ENCODE peak calls at places on chromosomes 4 and X, in six cellular contexts. T is upper lobe of left lung, O is lower lobe of right lung, C is transverse colon, Y is heart right ventricle, B is H9. R is an unnamed sample.

GRCh38 chr4:4969298-4969697 is 50.0 kb downstream of the CYTL1 start:
- DNase-seq in O (no peak), B (no peak), C (no peak), T (no peak), Y (no peak), R (peak; percentile 88)

GRCh38 chrX:10514891-10515290 is 105.5 kb downstream of the MID1 start:
- DNase-seq in B (no peak), Y (no peak), T (no peak), C (no peak), O (no peak), R (no peak)

GRCh38 chr4:78610546-78611214 is 59.1 kb downstream of the ANXA3 start:
- DNase-seq in C (no peak), Y (no peak), T (no peak), O (no peak), B (no peak), R (no peak)

GRCh38 chrX:77949840-77950239 is 19.6 kb downstream of the PGAM4 start:
- DNase-seq in T (no peak), O (no peak), C (no peak), B (no peak), Y (no peak), R (no peak)

GRCh38 chrX:133468081-133468480 is 52.8 kb upstream of the GPC4 start:
- DNase-seq in O (no peak), B (no peak), C (no peak), Y (no peak), T (no peak), R (no peak)

GRCh38 chrX:136636121-136636520 is 11.8 kb upstream of the CD40LG start:
- DNase-seq in T (no peak), B (peak; percentile 68), C (no peak), Y (no peak), O (no peak), R (no peak)

GRCh38 chr4:80142396-80143304 is 54.7 kb upstream of the PRDM8 start:
- DNase-seq in O (no peak), B (no peak), C (no peak), T (no peak), Y (no peak), R (no peak)

GRCh38 chrX:103107836-103108235 is 14.9 kb upstream of the NXF3 start:
- DNase-seq in Y (no peak), C (no peak), T (no peak), O (no peak), B (no peak), R (no peak)

GRCh38 chrX:48789366-48790220 is 3.2 kb downstream of the GATA1 start:
- DNase-seq in O (no peak), Y (no peak), C (no peak), B (no peak), T (no peak), R (no peak)

GRCh38 chr4:168541608-168541953 is 44.7 kb downstream of the PALLD start:
- DNase-seq in T (no peak), C (no peak), O (no peak), B (no peak), Y (no peak), R (no peak)

GRCh38 chr4:99633772-99634171 is 23.9 kb downstream of the C4orf54 start:
- DNase-seq in Y (no peak), O (no peak), T (no peak), C (no peak), B (no peak), R (no peak)

GRCh38 chr4:53818112-53818511 is 226.8 kb upstream of the LNX1 start:
- DNase-seq in O (no peak), C (no peak), Y (no peak), T (no peak), B (no peak), R (no peak)

GRCh38 chrX:18886344-18887161 is 97.4 kb downstream of the PHKA2 start:
- DNase-seq in Y (peak; percentile 69), T (no peak), C (peak; percentile 81), B (peak; percentile 76), O (peak; percentile 84), R (peak; percentile 90)

GRCh38 chr4:47510506-47511143 is 25.6 kb downstream of the ATP10D start:
- DNase-seq in Y (no peak), O (no peak), B (no peak), T (no peak), C (no peak), R (no peak)

GRCh38 chr4:88010921-88011320 is 3.5 kb downstream of the PKD2 start:
- DNase-seq in O (no peak), T (no peak), Y (no peak), C (no peak), B (no peak), R (no peak)

GRCh38 chrX:151790421-151791160 is 56.0 kb downstream of the CNGA2 start:
- DNase-seq in C (no peak), O (no peak), Y (no peak), B (no peak), T (no peak), R (peak; percentile 42)

GRCh38 chr4:100049872-100050271 is 99.8 kb upstream of the H2AZ1 start:
- DNase-seq in B (no peak), Y (no peak), O (no peak), C (no peak), T (no peak), R (no peak)

GRCh38 chrX:46597774-46598173 is 24.2 kb downstream of the CHST7 start:
- DNase-seq in O (no peak), T (no peak), Y (no peak), C (no peak), B (no peak), R (no peak)

GRCh38 chr4:112747035-112747434 is 110.1 kb downstream of the LARP7 start:
- DNase-seq in Y (no peak), O (no peak), B (no peak), T (no peak), C (no peak), R (no peak)

GRCh38 chr4:41216294-41217019 is 2.1 kb upstream of the APBB2 start:
- DNase-seq in O (peak; percentile 89), T (peak; percentile 93), B (peak; percentile 93), C (peak; percentile 86), Y (peak; percentile 70), R (no peak)

GRCh38 chr4:125681240-125681639 is 366.5 kb downstream of the FAT4 start:
- DNase-seq in O (no peak), B (no peak), Y (no peak), T (no peak), C (no peak), R (no peak)

GRCh38 chr4:186727977-186728519 is 4.4 kb upstream of the FAT1 start:
- DNase-seq in C (no peak), T (no peak), Y (no peak), B (peak; percentile 62), O (no peak), R (no peak)

GRCh38 chr4:116027311-116027710 is 913.9 kb upstream of the NDST4 start:
- DNase-seq in O (no peak), C (no peak), Y (no peak), T (no peak), B (no peak), R (no peak)

GRCh38 chr4:183968502-183968901 is 63.4 kb downstream of the STOX2 start:
- DNase-seq in T (no peak), C (no peak), Y (no peak), B (no peak), O (no peak), R (no peak)

DNA sequence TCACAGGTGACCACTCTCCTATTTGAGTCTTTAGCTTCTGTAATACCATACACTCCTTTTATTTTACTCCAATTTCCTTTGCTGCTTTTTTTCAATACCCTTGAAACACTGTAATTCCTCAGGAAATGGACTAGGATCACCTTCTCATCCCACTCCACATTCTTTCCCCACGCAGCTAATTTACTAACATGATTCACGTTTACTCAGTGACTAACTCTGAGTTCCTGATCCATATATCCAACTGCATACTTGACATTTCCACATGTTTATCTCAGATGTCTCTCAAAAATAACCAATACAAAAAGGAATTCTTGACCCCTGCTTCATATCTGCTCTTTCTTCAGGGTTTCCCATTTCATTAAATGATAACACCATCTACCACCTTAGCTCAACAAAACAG is 19.9 kb downstream of the RPS6KA6 start:
- DNase-seq in B (no peak), Y (no peak), T (no peak), O (no peak), C (no peak), R (no peak)
- H3K4me1 ChIP-seq in B (no peaks in the 10 kb centered on the region), Y (no peaks in the 10 kb centered on the region), T (no peaks in the 10 kb centered on the region), O (no peaks in the 10 kb centered on the region), C (no peaks in the 10 kb centered on the region), R (no peaks in the 10 kb centered on the region)

GRCh38 chr4:74061430-74061829 is 22.9 kb upstream of the CXCL3 start:
- DNase-seq in O (no peak), Y (no peak), C (no peak), B (no peak), T (no peak), R (no peak)
- TF ChIP-seq CTCF in O (no peak), Y (no peak), C (no peak), B (no peak), T (no peak), R (no peak)

GRCh38 chr4:76692761-76693160 is 205.2 kb downstream of the SOWAHB start:
- DNase-seq in C (no peak), O (no peak), Y (no peak), B (no peak), T (no peak), R (no peak)
- H3K4me1 ChIP-seq in C (peaks cover 6% of the 10 kb centered on the region), O (peaks cover 22% of the 10 kb centered on the region), Y (peaks cover 35% of the 10 kb centered on the region), B (peaks cover 23% of the 10 kb centered on the region), T (peaks cover 41% of the 10 kb centered on the region), R (peaks cover 24% of the 10 kb centered on the region)

GRCh38 chr4:120207021-120207420 is 140.4 kb upstream of the MAD2L1 start:
- DNase-seq in T (no peak), B (no peak), C (no peak), O (no peak), Y (no peak), R (no peak)
- TF ChIP-seq CTCF in T (no peak), B (no peak), C (no peak), O (no peak), Y (no peak), R (no peak)

GRCh38 chrX:72260448-72260847 is 16.6 kb downstream of the RPS4X start:
- DNase-seq in T (no peak), Y (no peak), O (no peak), C (no peak), B (no peak), R (no peak)

GRCh38 chrX:72265263-72265662 is 11.8 kb downstream of the RPS4X start:
- DNase-seq in B (no peak), Y (no peak), O (no peak), C (no peak), T (no peak), R (no peak)

GRCh38 chrX:72258174-72258573 is 18.9 kb downstream of the RPS4X start:
- DNase-seq in B (no peak), O (no peak), T (no peak), C (no peak), Y (no peak), R (no peak)

GRCh38 chrX:72262077-72262476 is 15.0 kb downstream of the RPS4X start:
- DNase-seq in Y (no peak), B (no peak), O (no peak), C (no peak), T (no peak), R (no peak)
- H3K4me1 ChIP-seq in Y (no peaks in the 10 kb centered on the region), B (no peaks in the 10 kb centered on the region), O (no peaks in the 10 kb centered on the region), C (no peaks in the 10 kb centered on the region), T (no peaks in the 10 kb centered on the region), R (no peaks in the 10 kb centered on the region)

GRCh38 chr4:140253556-140254027 is 99.6 kb upstream of the MAML3 start:
- DNase-seq in B (no peak), O (no peak), Y (no peak), C (no peak), T (no peak), R (no peak)
- TF ChIP-seq CTCF in B (no peak), O (no peak), Y (no peak), C (no peak), T (no peak), R (no peak)

R was measured in right atrium auricular region.